ENCODE peak calls at places on chromosome 1, in four cellular contexts. One of them, this sample, is unnamed.

GRCh38 chr1:207346562-207346912 is 25.1 kb downstream of the CD55 start:
- ATAC-seq in thoracic aorta: no peak
- ATAC-seq in sciatic nerve: peak; percentile 36
- ATAC-seq in activated naive CD8-positive, alpha-beta T cell treated with anti-CD3 and anti-CD28 coated beads, Interleukin-2, amount 50 U/mL, for 24 hours: peak; percentile 49
- ATAC-seq in this sample: peak; percentile 36

GRCh38 chr1:111249960-111250359 is 22.4 kb downstream of the CHI3L2 start:
- ATAC-seq in thoracic aorta: no peak
- ATAC-seq in sciatic nerve: no peak
- ATAC-seq in activated naive CD8-positive, alpha-beta T cell treated with anti-CD3 and anti-CD28 coated beads, Interleukin-2, amount 50 U/mL, for 24 hours: no peak
- ATAC-seq in this sample: no peak

GRCh38 chr1:229991724-229992333 is 75.2 kb upstream of the GALNT2 start:
- ATAC-seq in thoracic aorta: no peak
- ATAC-seq in sciatic nerve: no peak
- ATAC-seq in activated naive CD8-positive, alpha-beta T cell treated with anti-CD3 and anti-CD28 coated beads, Interleukin-2, amount 50 U/mL, for 24 hours: no peak
- ATAC-seq in this sample: no peak

GRCh38 chr1:59484090-59484489 is 187.2 kb downstream of the FGGY start:
- ATAC-seq in thoracic aorta: no peak
- ATAC-seq in sciatic nerve: no peak
- ATAC-seq in activated naive CD8-positive, alpha-beta T cell treated with anti-CD3 and anti-CD28 coated beads, Interleukin-2, amount 50 U/mL, for 24 hours: no peak
- ATAC-seq in this sample: peak; percentile 32

GRCh38 chr1:110888049-110888448 is 15.1 kb downstream of the CD53 start:
- ATAC-seq in thoracic aorta: no peak
- ATAC-seq in sciatic nerve: no peak
- ATAC-seq in activated naive CD8-positive, alpha-beta T cell treated with anti-CD3 and anti-CD28 coated beads, Interleukin-2, amount 50 U/mL, for 24 hours: peak; percentile 59
- ATAC-seq in this sample: no peak

GRCh38 chr1:85494957-85495266 is 30.0 kb upstream of the DDAH1 start:
- ATAC-seq in thoracic aorta: no peak
- ATAC-seq in sciatic nerve: peak; percentile 62
- ATAC-seq in activated naive CD8-positive, alpha-beta T cell treated with anti-CD3 and anti-CD28 coated beads, Interleukin-2, amount 50 U/mL, for 24 hours: no peak
- ATAC-seq in this sample: peak; percentile 60

GRCh38 chr1:172545349-172546004 is 12.5 kb downstream of the SUCO start:
- ATAC-seq in thoracic aorta: no peak
- ATAC-seq in sciatic nerve: no peak
- ATAC-seq in activated naive CD8-positive, alpha-beta T cell treated with anti-CD3 and anti-CD28 coated beads, Interleukin-2, amount 50 U/mL, for 24 hours: no peak
- ATAC-seq in this sample: no peak

GRCh38 chr1:154521695-154522094 is 19.5 kb upstream of the SHE start:
- ATAC-seq in thoracic aorta: no peak
- ATAC-seq in sciatic nerve: no peak
- ATAC-seq in activated naive CD8-positive, alpha-beta T cell treated with anti-CD3 and anti-CD28 coated beads, Interleukin-2, amount 50 U/mL, for 24 hours: no peak
- ATAC-seq in this sample: no peak

GRCh38 chr1:21935891-21936365 is 1.2 kb downstream of the HSPG2 start:
- ATAC-seq in thoracic aorta: no peak
- ATAC-seq in sciatic nerve: no peak
- ATAC-seq in activated naive CD8-positive, alpha-beta T cell treated with anti-CD3 and anti-CD28 coated beads, Interleukin-2, amount 50 U/mL, for 24 hours: no peak
- ATAC-seq in this sample: peak; percentile 25

GRCh38 chr1:191279266-191279800 is 801.7 kb upstream of the BRINP3 start:
- ATAC-seq in thoracic aorta: no peak
- ATAC-seq in sciatic nerve: no peak
- ATAC-seq in activated naive CD8-positive, alpha-beta T cell treated with anti-CD3 and anti-CD28 coated beads, Interleukin-2, amount 50 U/mL, for 24 hours: no peak
- ATAC-seq in this sample: no peak

GRCh38 chr1:193472838-193473398 is 286.5 kb upstream of the B3GALT2 start:
- ATAC-seq in thoracic aorta: no peak
- ATAC-seq in sciatic nerve: no peak
- ATAC-seq in activated naive CD8-positive, alpha-beta T cell treated with anti-CD3 and anti-CD28 coated beads, Interleukin-2, amount 50 U/mL, for 24 hours: no peak
- ATAC-seq in this sample: no peak

GRCh38 chr1:41957568-41957967 is 38.8 kb upstream of the HIVEP3 start:
- ATAC-seq in thoracic aorta: no peak
- ATAC-seq in sciatic nerve: no peak
- ATAC-seq in activated naive CD8-positive, alpha-beta T cell treated with anti-CD3 and anti-CD28 coated beads, Interleukin-2, amount 50 U/mL, for 24 hours: no peak
- ATAC-seq in this sample: peak; percentile 82

GRCh38 chr1:117362986-117363385 is 4.3 kb upstream of the MAN1A2 start:
- ATAC-seq in thoracic aorta: no peak
- ATAC-seq in sciatic nerve: no peak
- ATAC-seq in activated naive CD8-positive, alpha-beta T cell treated with anti-CD3 and anti-CD28 coated beads, Interleukin-2, amount 50 U/mL, for 24 hours: no peak
- ATAC-seq in this sample: no peak

GRCh38 chr1:19273106-19273843 is 15.3 kb downstream of the AKR7A3 start:
- ATAC-seq in thoracic aorta: no peak
- ATAC-seq in sciatic nerve: no peak
- ATAC-seq in activated naive CD8-positive, alpha-beta T cell treated with anti-CD3 and anti-CD28 coated beads, Interleukin-2, amount 50 U/mL, for 24 hours: no peak
- ATAC-seq in this sample: peak; percentile 7

GRCh38 chr1:167130782-167131520 is 37.1 kb downstream of the STYXL2 start:
- ATAC-seq in thoracic aorta: no peak
- ATAC-seq in sciatic nerve: no peak
- ATAC-seq in activated naive CD8-positive, alpha-beta T cell treated with anti-CD3 and anti-CD28 coated beads, Interleukin-2, amount 50 U/mL, for 24 hours: no peak
- ATAC-seq in this sample: no peak

GRCh38 chr1:22738069-22738435 is 27.4 kb downstream of the EPHB2 start:
- ATAC-seq in thoracic aorta: no peak
- ATAC-seq in sciatic nerve: no peak
- ATAC-seq in activated naive CD8-positive, alpha-beta T cell treated with anti-CD3 and anti-CD28 coated beads, Interleukin-2, amount 50 U/mL, for 24 hours: no peak
- ATAC-seq in this sample: no peak

GRCh38 chr1:1307261-1307907 is 346 bp downstream of the ACAP3 start:
- ATAC-seq in thoracic aorta: peak; percentile 5
- ATAC-seq in sciatic nerve: no peak
- ATAC-seq in activated naive CD8-positive, alpha-beta T cell treated with anti-CD3 and anti-CD28 coated beads, Interleukin-2, amount 50 U/mL, for 24 hours: no peak
- ATAC-seq in this sample: no peak

GRCh38 chr1:156177918-156178654 is 15.8 kb upstream of the SLC25A44 start:
- ATAC-seq in thoracic aorta: no peak
- ATAC-seq in sciatic nerve: no peak
- ATAC-seq in activated naive CD8-positive, alpha-beta T cell treated with anti-CD3 and anti-CD28 coated beads, Interleukin-2, amount 50 U/mL, for 24 hours: peak; percentile 61
- ATAC-seq in this sample: peak; percentile 19

GRCh38 chr1:151146072-151146415 is 387 bp downstream of the SEMA6C start:
- ATAC-seq in thoracic aorta: no peak
- ATAC-seq in sciatic nerve: peak; percentile 41
- ATAC-seq in activated naive CD8-positive, alpha-beta T cell treated with anti-CD3 and anti-CD28 coated beads, Interleukin-2, amount 50 U/mL, for 24 hours: no peak
- ATAC-seq in this sample: peak; percentile 2